ENCODE peak calls at places on chromosomes 11 and 22, in four cellular contexts. L is mesothelial cell of epicardium, X is right lobe of liver, N is colonic mucosa. R is an unnamed sample.

GRCh38 chr11:35247428-35247827 is 108.5 kb downstream of the CD44 start:
- DNase-seq in L (no peak), X (no peak), N (no peak), R (no peak)

GRCh38 chr11:116720895-116721294 is 51.9 kb downstream of the BUD13 start:
- DNase-seq in L (no peak), X (no peak), N (no peak), R (no peak)

GRCh38 chr22:39994566-39995345 is at the start of gene FAM83F:
- DNase-seq in L (peak), X (peak), N (peak), R (no peak)

GRCh38 chr22:19974935-19975706 is 33.5 kb upstream of the TXNRD2 start:
- DNase-seq in L (no peak), X (no peak), N (no peak), R (no peak)

GRCh38 chr22:23533328-23533762 is 46.7 kb downstream of the IGLL1 start:
- DNase-seq in L (peak), X (no peak), N (no peak), R (no peak)

GRCh38 chr11:2530131-2530854 is 85.5 kb downstream of the KCNQ1 start:
- DNase-seq in L (no peak), X (peak), N (no peak), R (peak)

GRCh38 chr22:43894122-43894521 is 2.3 kb upstream of the PNPLA5 start:
- DNase-seq in L (no peak), X (no peak), N (no peak), R (no peak)

GRCh38 chr11:23605001-23605400 is 744.7 kb upstream of the CCDC179 start:
- DNase-seq in L (no peak), X (no peak), N (no peak), R (no peak)

GRCh38 chr22:44363980-44364749 is 51.4 kb upstream of the SHISAL1 start:
- DNase-seq in L (no peak), X (peak), N (no peak), R (peak)

GRCh38 chr22:27008454-27008853 is 351.1 kb downstream of the MIAT start:
- DNase-seq in L (no peak), X (no peak), N (no peak), R (no peak)
- TF ChIP-seq CTCF in L (no peak), X (no peak), N (no peak), R (no peak)

GRCh38 chr22:27372969-27373670 is 428.4 kb downstream of the MN1 start:
- DNase-seq in L (peak), X (peak), N (peak), R (no peak)
- TF ChIP-seq CTCF in L (no peak), X (no peak), N (no peak), R (no peak)

DNA sequence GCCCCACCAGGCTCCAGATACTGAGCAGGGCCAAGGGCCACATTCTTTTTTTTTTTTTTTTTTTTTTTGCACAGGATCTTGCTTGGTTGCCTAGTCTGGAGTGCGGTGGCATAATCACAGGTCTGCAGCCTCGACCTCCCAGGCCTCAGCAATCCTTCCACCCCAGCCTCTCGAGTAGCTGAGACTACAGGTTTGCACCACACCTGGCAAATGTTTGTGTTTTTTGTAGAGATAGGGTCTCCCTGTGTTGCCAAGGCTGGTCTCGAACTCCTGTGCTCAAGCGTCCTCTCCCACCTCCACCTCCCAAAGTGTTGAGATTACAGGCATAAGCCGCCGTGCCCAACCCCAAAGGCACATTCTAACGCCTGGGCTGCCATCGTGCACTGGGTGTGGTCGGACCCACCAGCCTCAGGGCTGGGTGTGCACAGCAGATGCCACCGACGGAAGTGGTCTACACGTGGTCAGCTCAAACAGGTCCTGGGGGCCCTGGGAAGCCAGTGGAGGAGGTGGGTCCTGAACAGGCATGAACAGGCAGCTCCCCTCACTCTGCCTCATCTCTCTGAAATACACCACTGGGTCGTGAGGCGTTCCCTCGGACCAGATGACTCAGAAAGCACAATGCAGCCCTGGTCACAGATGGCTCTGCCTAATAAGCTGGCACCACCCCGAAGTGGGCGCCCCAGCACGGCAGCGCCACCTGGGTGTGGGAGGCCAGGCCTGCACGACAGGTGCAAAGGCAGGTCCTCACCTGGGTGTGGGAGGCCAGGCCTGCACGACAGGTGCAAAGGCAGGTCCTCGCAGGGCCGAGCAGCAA is 5.1 kb upstream of the B4GALNT4 start:
- DNase-seq in L (no peak), X (peak), N (peak), R (peak)
- TF ChIP-seq CTCF in L (peak), X (peak), N (peak), R (peak)

GRCh38 chr11:66313321-66314185 is 3.3 kb downstream of the CD248 start:
- DNase-seq in L (peak), X (no peak), N (no peak), R (no peak)

GRCh38 chr11:66312549-66313320 is 4.1 kb downstream of the CD248 start:
- DNase-seq in L (peak), X (peak), N (peak), R (peak)

GRCh38 chr11:66310324-66310723 is 6.5 kb downstream of the CD248 start:
- DNase-seq in L (no peak), X (no peak), N (no peak), R (no peak)

GRCh38 chr11:66311965-66312548 is 4.8 kb downstream of the CD248 start:
- DNase-seq in L (peak), X (peak), N (peak), R (peak)

GRCh38 chr11:66311470-66311964 is 5.3 kb downstream of the CD248 start:
- DNase-seq in L (no peak), X (no peak), N (no peak), R (no peak)
- TF ChIP-seq CTCF in L (peak), X (peak), N (peak), R (no peak)

GRCh38 chr11:120785576-120785975 is 238.3 kb upstream of the TBCEL start:
- DNase-seq in L (peak), X (no peak), N (no peak), R (no peak)
- TF ChIP-seq CTCF in L (no peak), X (no peak), N (no peak), R (no peak)

DNA sequence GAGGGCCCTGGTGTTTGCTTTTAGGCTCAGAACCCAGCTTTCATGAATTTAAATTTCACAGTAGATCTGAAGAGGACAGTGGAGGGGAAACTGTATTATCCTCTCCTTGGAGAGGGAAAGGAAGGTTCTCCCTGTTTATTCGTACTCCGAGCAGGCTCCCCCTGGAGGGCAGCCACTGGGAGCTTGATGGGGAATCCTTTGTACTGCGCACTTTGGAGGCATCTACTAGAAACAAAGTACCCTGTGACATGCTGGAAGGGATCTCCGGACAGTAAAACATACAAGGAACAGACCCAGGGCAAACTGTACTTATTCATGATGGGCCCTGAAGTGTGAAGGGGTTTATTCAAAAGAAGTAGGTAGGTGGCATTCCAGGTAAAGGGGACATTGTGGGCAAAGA is 27.2 kb downstream of the NAV2 start:
- DNase-seq in L (no peak), X (no peak), N (no peak), R (no peak)
- TF ChIP-seq CTCF in L (no peak), X (peak), N (no peak), R (no peak)

DNA sequence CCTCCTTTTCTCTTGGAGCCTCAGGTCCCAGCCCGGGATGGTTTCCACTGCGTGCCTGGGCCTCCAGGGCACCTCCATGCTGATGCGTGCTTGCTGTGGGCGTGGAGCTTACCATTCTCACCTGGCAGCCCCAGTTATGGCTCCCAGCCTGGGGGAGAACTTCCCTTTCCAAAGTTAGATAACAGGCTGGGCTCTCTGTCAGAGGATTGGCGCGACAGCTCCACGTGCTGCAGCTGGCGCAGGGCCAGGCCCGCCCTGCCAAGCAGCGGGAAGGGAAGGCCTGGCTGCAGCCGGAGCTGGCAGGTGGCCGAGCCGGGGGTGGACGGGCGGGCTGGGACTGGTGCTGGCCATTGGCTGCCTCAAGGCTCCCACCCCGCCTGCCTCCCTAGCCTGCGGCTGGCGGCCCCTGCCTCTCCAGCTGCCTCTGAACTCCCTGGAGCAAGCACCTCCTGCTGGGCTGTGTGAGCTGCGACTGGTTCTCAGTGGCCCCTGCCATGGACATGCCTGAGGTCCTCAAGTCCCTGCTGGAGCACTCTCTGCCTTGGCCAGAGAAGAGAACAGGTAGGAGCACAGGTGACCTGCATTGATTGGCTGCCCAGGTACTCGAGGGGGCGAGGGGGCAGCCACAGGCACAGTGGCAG is 14.6 kb upstream of the TEF start:
- DNase-seq in L (peak), X (peak), N (peak), R (no peak)
- TF ChIP-seq CTCF in L (no peak), X (peak), N (no peak), R (no peak)

GRCh38 chr11:63427971-63428508 is 58.5 kb downstream of the SLC22A9 start:
- DNase-seq in L (no peak), X (no peak), N (peak), R (no peak)
- TF ChIP-seq CTCF in L (no peak), X (no peak), N (no peak), R (no peak)

GRCh38 chr11:84261707-84262106 is 975.5 kb upstream of the CCDC90B start:
- DNase-seq in L (no peak), X (peak), N (no peak), R (no peak)
- TF ChIP-seq CTCF in L (no peak), X (peak), N (no peak), R (no peak)